ENCODE peak calls at places on chromosomes 1 and 21, in five cellular contexts. C is A549, R is K562, V is H1, X is HepG2. T is an unnamed sample.

GRCh38 chr1:6471969-6472368 is 6.0 kb upstream of the TNFRSF25 start:
- DNase-seq in V (no peak), X (no peak), C (no peak), R (no peak), T (no peak)

GRCh38 chr1:242203290-242203689 is 204.4 kb upstream of the MAP1LC3C start:
- DNase-seq in V (no peak), R (no peak), X (no peak), C (no peak), T (no peak)

GRCh38 chr21:34545079-34545884 is 33.3 kb upstream of the KCNE1 start:
- DNase-seq in X (peak), V (no peak), C (peak), R (peak), T (peak)

GRCh38 chr1:91557039-91557690 is 56.5 kb downstream of the CDC7 start:
- DNase-seq in C (no peak), R (no peak), V (no peak), X (no peak), T (peak)

GRCh38 chr1:15341634-15342375 is 67.9 kb upstream of the EFHD2 start:
- DNase-seq in C (no peak), V (no peak), X (no peak), R (no peak), T (peak)

GRCh38 chr1:24949331-24949881 is 19.3 kb upstream of the RUNX3 start:
- DNase-seq in C (no peak), X (peak), V (no peak), R (peak), T (peak)

GRCh38 chr1:230163205-230163604 is 96.2 kb downstream of the GALNT2 start:
- DNase-seq in X (no peak), R (no peak), C (no peak), V (no peak), T (peak)

GRCh38 chr21:27571706-27572105 is 604.8 kb upstream of the ADAMTS5 start:
- DNase-seq in V (no peak), C (no peak), X (no peak), R (no peak), T (peak)

GRCh38 chr1:218591966-218592365 is 246.8 kb downstream of the TGFB2 start:
- DNase-seq in V (no peak), X (no peak), C (no peak), R (no peak), T (no peak)

GRCh38 chr1:15188678-15189077 is 35.1 kb downstream of the TMEM51 start:
- DNase-seq in X (no peak), R (no peak), V (no peak), C (no peak), T (peak)

GRCh38 chr1:109136766-109137165 is 22.9 kb downstream of the ELAPOR1 start:
- DNase-seq in X (peak), V (no peak), C (no peak), R (no peak), T (no peak)

GRCh38 chr1:201051399-201051798 is 27.9 kb upstream of the KIF21B start:
- DNase-seq in V (no peak), C (no peak), X (no peak), R (no peak), T (no peak)

GRCh38 chr21:46295996-46296752 is 10.0 kb downstream of the YBEY start:
- DNase-seq in X (peak), V (no peak), C (no peak), R (peak), T (peak)

GRCh38 chr1:6246497-6247295 is 2.7 kb downstream of the HES3 start:
- DNase-seq in V (no peak), R (peak), C (peak), X (peak), T (peak)

GRCh38 chr1:209618756-209619420 is 33.3 kb downstream of the LAMB3 start:
- DNase-seq in X (no peak), C (no peak), R (no peak), V (no peak), T (no peak)

GRCh38 chr1:159132271-159132881 is 39.0 kb upstream of the CADM3 start:
- DNase-seq in V (no peak), R (peak), C (peak), X (peak), T (peak)

GRCh38 chr1:172345077-172345476 is 75.4 kb upstream of the C1orf105 start:
- DNase-seq in X (no peak), R (no peak), C (no peak), V (no peak), T (no peak)

GRCh38 chr1:151457911-151458882 is 1.1 kb downstream of the POGZ start:
- DNase-seq in R (peak), X (peak), V (no peak), C (peak), T (peak)

GRCh38 chr1:154767315-154768240 is 102.5 kb downstream of the KCNN3 start:
- DNase-seq in R (no peak), V (no peak), C (no peak), X (no peak), T (peak)

GRCh38 chr1:232207089-232207723 is 422.7 kb downstream of the SIPA1L2 start:
- DNase-seq in C (no peak), X (no peak), R (no peak), V (no peak), T (peak)

DNA sequence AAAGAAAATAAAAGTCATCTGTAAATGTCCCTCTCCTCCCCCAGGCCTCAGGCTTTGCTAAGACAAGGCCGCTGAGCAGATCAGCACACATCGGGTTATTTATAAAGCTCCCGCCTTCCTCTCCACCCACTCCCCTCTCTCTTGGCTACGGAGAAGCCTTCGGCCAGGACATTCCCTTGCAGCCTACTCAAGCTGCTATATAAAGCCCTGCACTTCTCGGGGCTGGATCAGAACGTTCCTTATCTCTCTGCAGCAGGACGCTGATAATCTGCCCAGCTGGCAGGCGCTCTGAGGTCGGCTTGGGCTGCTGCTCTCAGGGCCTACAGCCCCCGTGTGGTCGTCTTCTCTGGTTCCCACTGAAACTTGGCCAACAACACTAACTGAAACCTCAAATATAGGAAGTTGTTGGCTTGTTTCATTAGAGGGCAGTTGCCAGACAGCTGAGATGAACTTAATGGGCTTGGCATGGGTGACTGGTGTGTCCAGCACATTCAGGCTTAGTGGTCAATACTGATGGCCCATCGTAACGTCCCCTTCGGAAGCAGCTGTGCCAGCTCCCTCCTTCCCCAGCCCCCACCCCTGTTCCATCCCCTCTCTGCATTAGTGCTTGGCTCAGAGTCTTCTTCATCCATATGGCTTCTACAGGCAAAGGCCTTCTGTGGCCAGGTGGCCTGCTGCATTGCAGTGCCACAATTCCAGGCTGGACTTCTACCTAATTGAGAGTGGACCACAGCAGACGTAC is 64.6 kb downstream of the IER5 start:
- DNase-seq in C (no peak), X (no peak), V (no peak), R (peak), T (peak)
- TF ChIP-seq MAFK in C (no peak), X (no peak), V (no peak), R (peak), T (no peak)

GRCh38 chr1:235910357-235911299 is 43.9 kb upstream of the LYST start:
- DNase-seq in X (peak), V (peak), C (peak), R (peak), T (peak)
- TF ChIP-seq MAFK in X (no peak), V (no peak), C (peak), R (no peak), T (peak)

GRCh38 chr1:111857251-111857651 is 101.5 kb downstream of the DDX20 start:
- DNase-seq in X (no peak), V (no peak), R (no peak), C (no peak), T (no peak)
- TF ChIP-seq MAFK in X (peak), V (no peak), R (no peak), C (no peak), T (no peak)

GRCh38 chr1:173827611-173828010 is 2.9 kb upstream of the CENPL start:
- DNase-seq in C (no peak), R (no peak), X (no peak), V (no peak), T (no peak)

GRCh38 chr1:173818459-173818858 is 6.0 kb upstream of the DARS2 start:
- DNase-seq in V (no peak), R (peak), X (no peak), C (no peak), T (no peak)

GRCh38 chr1:173821680-173822079 is 2.8 kb upstream of the DARS2 start:
- DNase-seq in V (no peak), X (no peak), C (no peak), R (no peak), T (no peak)

GRCh38 chr1:173824315-173825081 is at the start of the genes CENPL and DARS2:
- DNase-seq in V (peak), C (peak), X (peak), R (peak), T (peak)

DNA sequence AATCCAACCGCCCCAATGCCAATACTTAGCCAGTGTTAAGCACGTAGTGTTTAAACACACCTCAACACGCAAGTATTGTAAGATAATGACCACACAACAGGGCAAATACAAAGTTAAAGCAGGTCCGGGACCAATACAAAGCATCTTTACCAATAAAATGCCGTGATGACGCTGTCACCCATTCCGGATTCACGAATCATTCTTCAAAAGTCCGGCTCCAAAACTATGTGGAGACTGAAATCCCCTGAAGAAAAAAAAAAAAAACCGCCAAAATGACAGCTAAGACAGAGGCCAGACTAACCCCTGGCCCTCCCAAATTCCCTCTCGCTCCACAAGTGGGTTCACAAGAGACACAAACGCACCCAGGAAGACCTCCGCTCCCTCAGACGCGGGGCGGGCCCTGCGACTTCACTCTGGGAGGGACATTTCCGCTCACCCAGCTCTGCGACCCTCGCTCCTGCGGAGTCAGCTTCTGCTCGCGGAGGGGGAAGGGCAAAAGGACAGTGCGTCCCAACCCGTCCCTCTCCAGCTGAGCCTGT is 628 bp upstream of the DARS2 start:
- DNase-seq in C (no peak), X (peak), R (no peak), V (no peak), T (peak)
- TF ChIP-seq MAFK in C (no peak), X (peak), R (no peak), V (peak), T (no peak)

DNA sequence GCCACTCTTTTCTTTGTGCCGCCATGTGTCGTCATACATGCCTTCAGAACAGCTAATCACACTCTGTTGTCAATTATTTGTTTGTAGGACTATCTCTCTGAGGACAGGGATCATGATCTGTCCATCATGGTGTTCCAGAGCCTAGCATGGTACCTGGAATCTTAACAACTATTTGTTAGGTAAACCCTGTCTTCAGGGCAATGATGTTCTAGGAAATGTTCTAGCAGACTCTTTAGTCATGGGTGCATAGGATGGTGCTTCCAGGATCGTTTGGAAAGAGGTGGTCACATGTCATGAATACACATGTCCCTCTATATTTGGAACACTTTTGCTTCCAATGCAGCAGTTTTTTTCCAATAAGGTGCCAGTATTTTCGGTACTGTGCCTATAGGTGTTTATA is 18.2 kb upstream of the KIAA0040 start:
- DNase-seq in C (no peak), R (no peak), V (no peak), X (no peak), T (no peak)
- TF ChIP-seq MAFK in C (no peak), R (no peak), V (no peak), X (no peak), T (no peak)

GRCh38 chr1:65422241-65423203 is 2.1 kb downstream of the LEPR start:
- DNase-seq in V (no peak), C (no peak), X (no peak), R (peak), T (peak)

GRCh38 chr1:65419681-65420589 is 533 bp upstream of the LEPR start:
- DNase-seq in C (peak), X (peak), R (peak), V (peak), T (peak)

GRCh38 chr1:65421341-65422174 is 1.1 kb downstream of the LEPR start:
- DNase-seq in V (no peak), C (no peak), R (peak), X (no peak), T (peak)

GRCh38 chr1:65418522-65419185 is 1.8 kb upstream of the LEPR start:
- DNase-seq in V (no peak), R (peak), C (no peak), X (no peak), T (peak)

DNA sequence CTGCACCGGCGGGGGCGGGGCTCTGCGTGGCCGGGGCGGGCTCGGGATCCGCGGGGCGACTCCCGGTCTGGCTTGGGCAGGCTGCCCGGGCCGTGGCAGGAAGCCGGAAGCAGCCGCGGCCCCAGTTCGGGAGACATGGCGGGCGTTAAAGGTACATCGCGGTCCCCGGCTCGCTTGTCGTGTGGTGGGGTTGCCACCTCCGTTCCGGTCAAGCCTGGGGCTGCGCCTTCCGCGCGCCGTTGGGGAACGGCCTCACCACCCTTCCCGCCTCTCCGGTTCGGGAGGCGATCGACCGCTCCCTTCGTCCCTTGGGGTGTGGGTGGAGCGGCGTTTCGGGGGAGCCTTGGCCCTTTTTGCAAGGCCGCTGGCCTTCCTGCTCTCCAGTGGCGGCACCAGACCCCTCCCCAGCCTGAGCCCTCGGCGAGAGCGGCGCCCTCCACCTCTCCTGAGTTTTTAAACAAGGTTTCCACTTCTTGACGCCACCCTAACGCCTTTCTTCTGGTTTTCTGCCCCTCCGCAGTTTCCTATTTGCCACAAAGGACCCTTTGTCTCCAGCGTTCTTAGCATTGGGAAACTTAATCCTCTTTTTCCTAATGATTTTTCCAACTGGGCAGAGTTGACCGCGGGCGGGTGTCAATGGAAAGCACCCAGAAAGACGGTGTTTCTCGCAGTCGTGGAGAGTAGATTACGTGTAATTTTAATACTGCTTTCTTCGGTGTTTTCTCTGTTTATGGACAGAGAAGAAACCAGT is at the start of the genes LEPR and LEPROT:
- DNase-seq in V (no peak), C (peak), R (no peak), X (peak), T (peak)
- TF ChIP-seq MAFK in V (no peak), C (no peak), R (no peak), X (no peak), T (no peak)

GRCh38 chr1:27027575-27028250 is 15.1 kb upstream of the TENT5B start:
- DNase-seq in R (peak), X (peak), V (no peak), C (no peak), T (no peak)

GRCh38 chr1:27031235-27032118 is 18.8 kb upstream of the TENT5B start:
- DNase-seq in V (no peak), R (no peak), C (no peak), X (no peak), T (peak)

GRCh38 chr1:27029517-27029916 is 16.9 kb upstream of the TENT5B start:
- DNase-seq in X (no peak), C (no peak), V (no peak), R (no peak), T (no peak)

GRCh38 chr1:27025718-27026117 is 13.1 kb upstream of the TENT5B start:
- DNase-seq in X (no peak), C (no peak), R (no peak), V (no peak), T (no peak)

GRCh38 chr1:27026621-27027574 is 14.2 kb upstream of the TENT5B start:
- DNase-seq in X (no peak), V (no peak), C (no peak), R (peak), T (peak)
- TF ChIP-seq MAFK in X (no peak), V (no peak), C (no peak), R (peak), T (no peak)

GRCh38 chr1:93605812-93606512 is 75.7 kb downstream of the BCAR3 start:
- DNase-seq in C (peak), V (no peak), X (no peak), R (no peak), T (peak)

GRCh38 chr1:93608188-93609109 is 73.2 kb downstream of the BCAR3 start:
- DNase-seq in R (no peak), X (no peak), V (no peak), C (no peak), T (peak)

GRCh38 chr1:93609536-93609935 is 72.1 kb downstream of the BCAR3 start:
- DNase-seq in X (no peak), C (no peak), V (no peak), R (no peak), T (no peak)

GRCh38 chr1:93605026-93605425 is 76.6 kb downstream of the BCAR3 start:
- DNase-seq in X (no peak), R (no peak), C (no peak), V (no peak), T (no peak)

DNA sequence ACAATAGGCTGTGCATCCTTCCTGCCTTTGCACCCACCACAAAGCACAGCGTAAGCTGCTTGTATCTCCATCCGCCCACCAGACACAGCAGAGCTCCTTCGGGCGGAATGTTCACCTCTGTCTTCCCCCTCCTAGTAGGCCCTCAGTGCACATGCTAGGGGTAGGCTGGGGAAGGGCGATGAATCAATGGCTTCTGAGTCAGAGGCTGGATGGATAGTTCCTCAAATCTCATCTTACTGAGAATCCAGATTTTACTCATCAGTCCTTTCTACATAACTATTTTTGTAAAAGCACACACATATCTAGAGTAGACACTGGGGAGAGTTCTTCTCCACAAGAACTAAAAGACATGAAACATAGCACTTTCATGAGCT is 73.8 kb downstream of the BCAR3 start:
- DNase-seq in C (no peak), X (no peak), V (no peak), R (no peak), T (peak)
- TF ChIP-seq MAFK in C (no peak), X (no peak), V (no peak), R (no peak), T (no peak)

GRCh38 chr1:32743380-32744062 is 41.0 kb upstream of the SYNC start:
- DNase-seq in X (no peak), V (no peak), R (no peak), C (no peak), T (no peak)

GRCh38 chr1:32742132-32742947 is 39.8 kb upstream of the SYNC start:
- DNase-seq in R (no peak), X (peak), V (no peak), C (no peak), T (no peak)

GRCh38 chr1:32742956-32743355 is 40.4 kb upstream of the SYNC start:
- DNase-seq in C (no peak), X (no peak), R (no peak), V (no peak), T (no peak)

GRCh38 chr1:32746130-32746529 is 43.6 kb upstream of the SYNC start:
- DNase-seq in R (peak), X (no peak), C (no peak), V (no peak), T (no peak)

GRCh38 chr1:32744063-32744410 is 41.5 kb upstream of the SYNC start:
- DNase-seq in C (no peak), X (no peak), V (no peak), R (no peak), T (no peak)
- TF ChIP-seq MAFK in C (no peak), X (no peak), V (no peak), R (no peak), T (no peak)

T was measured in IMR-90.